ENCODE peak calls at places on chromosomes 4 and X, in eight cellular contexts. One of them, this sample, is unnamed. For H3K27me3, the result is how much of the 10 kb centered on the place peaks cover.

GRCh38 chr4:122775987-122776836 is 43.7 kb downstream of the BBS12 start:
- DNase-seq in aorta: no peak
- DNase-seq in GM23338: peak
- DNase-seq in neural progenitor cell: no peak
- DNase-seq in cardiac muscle cell: no peak
- DNase-seq in IMR-90: no peak
- DNase-seq in CD8-positive, alpha-beta T cell: no peak
- DNase-seq in BE2C: peak
- DNase-seq in this sample: no peak

GRCh38 chr4:54172156-54172555 is 56.9 kb upstream of the PDGFRA start:
- DNase-seq in BE2C: no peak
- DNase-seq in neural progenitor cell: no peak
- DNase-seq in GM23338: no peak
- DNase-seq in IMR-90: no peak
- DNase-seq in aorta: no peak
- DNase-seq in CD8-positive, alpha-beta T cell: no peak
- DNase-seq in cardiac muscle cell: no peak
- DNase-seq in this sample: no peak

GRCh38 chrX:1673337-1673736 is 58.5 kb downstream of the ASMT start:
- DNase-seq in aorta: no peak
- DNase-seq in IMR-90: no peak
- DNase-seq in neural progenitor cell: peak
- DNase-seq in GM23338: peak
- DNase-seq in BE2C: no peak
- DNase-seq in CD8-positive, alpha-beta T cell: peak
- DNase-seq in cardiac muscle cell: peak
- DNase-seq in this sample: peak

GRCh38 chr4:84215218-84215617 is 283.9 kb downstream of the NKX6-1 start:
- DNase-seq in neural progenitor cell: no peak
- DNase-seq in BE2C: no peak
- DNase-seq in IMR-90: no peak
- DNase-seq in GM23338: no peak
- DNase-seq in CD8-positive, alpha-beta T cell: no peak
- DNase-seq in aorta: no peak
- DNase-seq in cardiac muscle cell: no peak
- DNase-seq in this sample: no peak

GRCh38 chr4:159290321-159291030 is 187.6 kb downstream of the RAPGEF2 start:
- DNase-seq in CD8-positive, alpha-beta T cell: no peak
- DNase-seq in BE2C: no peak
- DNase-seq in aorta: no peak
- DNase-seq in cardiac muscle cell: no peak
- DNase-seq in neural progenitor cell: no peak
- DNase-seq in GM23338: no peak
- DNase-seq in IMR-90: peak
- DNase-seq in this sample: no peak

GRCh38 chrX:23548164-23548563 is 119.1 kb upstream of the PRDX4 start:
- DNase-seq in BE2C: no peak
- DNase-seq in aorta: no peak
- DNase-seq in neural progenitor cell: no peak
- DNase-seq in cardiac muscle cell: no peak
- DNase-seq in IMR-90: no peak
- DNase-seq in CD8-positive, alpha-beta T cell: no peak
- DNase-seq in GM23338: no peak
- DNase-seq in this sample: no peak

GRCh38 chr4:88963817-88964216 is 93.2 kb downstream of the FAM13A start:
- DNase-seq in CD8-positive, alpha-beta T cell: no peak
- DNase-seq in cardiac muscle cell: no peak
- DNase-seq in aorta: no peak
- DNase-seq in GM23338: peak
- DNase-seq in BE2C: no peak
- DNase-seq in neural progenitor cell: no peak
- DNase-seq in IMR-90: peak
- DNase-seq in this sample: no peak

GRCh38 chrX:10074241-10074941 is 82.4 kb upstream of the CLCN4 start:
- DNase-seq in BE2C: no peak
- DNase-seq in neural progenitor cell: no peak
- DNase-seq in cardiac muscle cell: no peak
- DNase-seq in CD8-positive, alpha-beta T cell: no peak
- DNase-seq in GM23338: no peak
- DNase-seq in aorta: no peak
- DNase-seq in IMR-90: no peak
- DNase-seq in this sample: no peak

GRCh38 chr4:829761-830655 is 4.1 kb upstream of the CPLX1 start:
- DNase-seq in BE2C: no peak
- DNase-seq in CD8-positive, alpha-beta T cell: no peak
- DNase-seq in aorta: peak
- DNase-seq in cardiac muscle cell: no peak
- DNase-seq in neural progenitor cell: no peak
- DNase-seq in IMR-90: no peak
- DNase-seq in GM23338: no peak
- DNase-seq in this sample: peak

GRCh38 chr4:148782284-148782683 is 340.1 kb upstream of the NR3C2 start:
- DNase-seq in aorta: no peak
- DNase-seq in CD8-positive, alpha-beta T cell: no peak
- DNase-seq in IMR-90: no peak
- DNase-seq in cardiac muscle cell: peak
- DNase-seq in BE2C: no peak
- DNase-seq in GM23338: peak
- DNase-seq in neural progenitor cell: peak
- DNase-seq in this sample: no peak

GRCh38 chr4:187268940-187269339 is 545.3 kb upstream of the FAT1 start:
- DNase-seq in CD8-positive, alpha-beta T cell: no peak
- DNase-seq in IMR-90: peak
- DNase-seq in aorta: no peak
- DNase-seq in GM23338: no peak
- DNase-seq in neural progenitor cell: no peak
- DNase-seq in BE2C: no peak
- DNase-seq in cardiac muscle cell: no peak
- DNase-seq in this sample: no peak

GRCh38 chrX:115017455-115017854 is at the start of gene IL13RA2:
- DNase-seq in neural progenitor cell: no peak
- DNase-seq in BE2C: peak
- DNase-seq in GM23338: peak
- DNase-seq in IMR-90: no peak
- DNase-seq in cardiac muscle cell: no peak
- DNase-seq in aorta: no peak
- DNase-seq in CD8-positive, alpha-beta T cell: no peak
- DNase-seq in this sample: no peak

GRCh38 chr4:187286536-187286935 is 562.9 kb upstream of the FAT1 start:
- DNase-seq in aorta: no peak
- DNase-seq in cardiac muscle cell: no peak
- DNase-seq in BE2C: no peak
- DNase-seq in IMR-90: peak
- DNase-seq in neural progenitor cell: no peak
- DNase-seq in GM23338: no peak
- DNase-seq in CD8-positive, alpha-beta T cell: no peak
- DNase-seq in this sample: no peak

DNA sequence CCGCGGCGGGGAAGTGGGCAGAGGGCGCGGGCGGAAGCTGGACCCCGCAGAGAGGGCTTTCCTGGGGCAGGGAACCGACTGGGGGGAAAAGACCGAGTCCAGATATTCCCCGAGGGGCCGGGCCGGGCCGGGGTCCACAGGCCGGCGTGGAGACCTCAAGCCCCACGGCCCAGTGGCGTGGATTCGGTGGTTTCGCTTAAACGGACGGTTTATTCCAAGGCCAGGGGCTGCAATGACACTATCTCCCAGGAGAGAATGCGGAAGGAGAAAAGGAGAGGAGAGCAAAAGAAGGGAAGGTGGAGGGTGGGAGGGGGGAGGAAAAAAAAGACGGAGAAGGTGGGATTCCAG is 10.8 kb downstream of the ARX start:
- DNase-seq in BE2C: no peak
- DNase-seq in CD8-positive, alpha-beta T cell: no peak
- DNase-seq in neural progenitor cell: no peak
- DNase-seq in aorta: no peak
- DNase-seq in GM23338: peak
- DNase-seq in IMR-90: no peak
- DNase-seq in cardiac muscle cell: no peak
- DNase-seq in this sample: no peak
- H3K27me3 ChIP-seq in BE2C: under half
- H3K27me3 ChIP-seq in CD8-positive, alpha-beta T cell: under half
- H3K27me3 ChIP-seq in neural progenitor cell: half or more
- H3K27me3 ChIP-seq in aorta: under half
- H3K27me3 ChIP-seq in GM23338: half or more
- H3K27me3 ChIP-seq in IMR-90: half or more
- H3K27me3 ChIP-seq in cardiac muscle cell: half or more
- H3K27me3 ChIP-seq in this sample: under half

GRCh38 chr4:3041192-3042142 is 32.9 kb downstream of the HTT-AS start:
- DNase-seq in CD8-positive, alpha-beta T cell: peak
- DNase-seq in IMR-90: peak
- DNase-seq in aorta: peak
- DNase-seq in BE2C: peak
- DNase-seq in GM23338: peak
- DNase-seq in neural progenitor cell: no peak
- DNase-seq in cardiac muscle cell: no peak
- DNase-seq in this sample: peak

GRCh38 chr4:3037957-3038451 is 36.3 kb downstream of the HTT-AS start:
- DNase-seq in cardiac muscle cell: peak
- DNase-seq in neural progenitor cell: no peak
- DNase-seq in aorta: no peak
- DNase-seq in GM23338: no peak
- DNase-seq in IMR-90: no peak
- DNase-seq in BE2C: no peak
- DNase-seq in CD8-positive, alpha-beta T cell: no peak
- DNase-seq in this sample: no peak

GRCh38 chr4:3040447-3041191 is 33.7 kb downstream of the HTT-AS start:
- DNase-seq in cardiac muscle cell: no peak
- DNase-seq in CD8-positive, alpha-beta T cell: no peak
- DNase-seq in GM23338: no peak
- DNase-seq in neural progenitor cell: no peak
- DNase-seq in BE2C: no peak
- DNase-seq in IMR-90: no peak
- DNase-seq in aorta: no peak
- DNase-seq in this sample: no peak

GRCh38 chr4:3042226-3042625 is 32.1 kb downstream of the HTT-AS start:
- DNase-seq in cardiac muscle cell: no peak
- DNase-seq in CD8-positive, alpha-beta T cell: no peak
- DNase-seq in neural progenitor cell: no peak
- DNase-seq in GM23338: no peak
- DNase-seq in BE2C: no peak
- DNase-seq in IMR-90: no peak
- DNase-seq in aorta: no peak
- DNase-seq in this sample: no peak

GRCh38 chr4:3039706-3040366 is 34.5 kb downstream of the HTT-AS start:
- DNase-seq in cardiac muscle cell: no peak
- DNase-seq in CD8-positive, alpha-beta T cell: no peak
- DNase-seq in neural progenitor cell: no peak
- DNase-seq in aorta: no peak
- DNase-seq in IMR-90: no peak
- DNase-seq in GM23338: no peak
- DNase-seq in BE2C: no peak
- DNase-seq in this sample: no peak
- H3K4me3 ChIP-seq in cardiac muscle cell: no peak
- H3K4me3 ChIP-seq in CD8-positive, alpha-beta T cell: no peak
- H3K4me3 ChIP-seq in neural progenitor cell: no peak
- H3K4me3 ChIP-seq in aorta: no peak
- H3K4me3 ChIP-seq in IMR-90: no peak
- H3K4me3 ChIP-seq in GM23338: no peak
- H3K4me3 ChIP-seq in BE2C: no peak
- H3K4me3 ChIP-seq in this sample: no peak

DNA sequence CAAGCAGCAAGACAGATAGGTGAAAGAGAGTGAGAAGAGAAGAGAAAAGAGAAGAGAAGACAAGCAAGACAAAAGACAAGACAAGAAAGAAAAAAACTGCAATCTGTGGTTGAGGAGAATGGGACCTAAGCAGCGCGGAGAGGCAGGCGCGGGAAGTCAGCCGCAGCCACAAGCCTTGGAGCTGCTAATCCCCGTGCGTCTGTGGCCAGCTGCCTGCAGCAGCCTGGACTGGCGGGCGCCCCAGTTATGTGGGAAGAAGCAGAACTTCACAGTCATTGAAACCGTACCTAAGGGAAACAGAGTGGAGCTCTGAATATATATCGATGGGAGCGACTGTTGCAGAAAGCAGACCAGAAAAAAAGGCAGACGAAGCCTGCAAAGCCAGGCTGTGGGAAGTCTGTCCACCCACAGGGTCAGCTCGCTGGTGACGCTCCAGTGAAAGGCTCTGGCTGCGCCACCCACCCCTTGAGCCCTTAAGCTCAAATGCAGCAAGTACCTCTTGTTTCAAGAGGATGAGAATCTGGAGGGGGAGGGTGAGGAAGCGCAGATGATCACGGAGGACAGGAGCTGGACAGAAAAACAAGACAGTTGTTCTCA is 24.8 kb downstream of the KCNE5 start:
- DNase-seq in CD8-positive, alpha-beta T cell: no peak
- DNase-seq in cardiac muscle cell: peak
- DNase-seq in IMR-90: no peak
- DNase-seq in neural progenitor cell: peak
- DNase-seq in BE2C: no peak
- DNase-seq in GM23338: peak
- DNase-seq in aorta: no peak
- DNase-seq in this sample: peak
- H3K27me3 ChIP-seq in CD8-positive, alpha-beta T cell: under half
- H3K27me3 ChIP-seq in cardiac muscle cell: under half
- H3K27me3 ChIP-seq in IMR-90: under half
- H3K27me3 ChIP-seq in neural progenitor cell: under half
- H3K27me3 ChIP-seq in BE2C: under half
- H3K27me3 ChIP-seq in GM23338: under half
- H3K27me3 ChIP-seq in aorta: under half
- H3K27me3 ChIP-seq in this sample: under half

GRCh38 chr4:173675446-173675845 is 145.4 kb upstream of the HAND2 start:
- DNase-seq in IMR-90: no peak
- DNase-seq in aorta: no peak
- DNase-seq in GM23338: no peak
- DNase-seq in CD8-positive, alpha-beta T cell: no peak
- DNase-seq in cardiac muscle cell: no peak
- DNase-seq in neural progenitor cell: no peak
- DNase-seq in BE2C: no peak
- DNase-seq in this sample: no peak
- H3K4me3 ChIP-seq in IMR-90: no peak
- H3K4me3 ChIP-seq in aorta: no peak
- H3K4me3 ChIP-seq in GM23338: no peak
- H3K4me3 ChIP-seq in CD8-positive, alpha-beta T cell: no peak
- H3K4me3 ChIP-seq in cardiac muscle cell: no peak
- H3K4me3 ChIP-seq in neural progenitor cell: no peak
- H3K4me3 ChIP-seq in BE2C: no peak
- H3K4me3 ChIP-seq in this sample: no peak

GRCh38 chrX:25014366-25014838 is 1.4 kb downstream of the ARX start:
- DNase-seq in neural progenitor cell: peak
- DNase-seq in GM23338: no peak
- DNase-seq in CD8-positive, alpha-beta T cell: no peak
- DNase-seq in aorta: no peak
- DNase-seq in BE2C: no peak
- DNase-seq in cardiac muscle cell: no peak
- DNase-seq in IMR-90: no peak
- DNase-seq in this sample: no peak

GRCh38 chrX:25012433-25012735 is 3.4 kb downstream of the ARX start:
- DNase-seq in GM23338: peak
- DNase-seq in IMR-90: no peak
- DNase-seq in aorta: no peak
- DNase-seq in neural progenitor cell: peak
- DNase-seq in cardiac muscle cell: peak
- DNase-seq in BE2C: no peak
- DNase-seq in CD8-positive, alpha-beta T cell: no peak
- DNase-seq in this sample: no peak

GRCh38 chrX:25015486-25016360 is at the start of gene ARX:
- DNase-seq in CD8-positive, alpha-beta T cell: no peak
- DNase-seq in cardiac muscle cell: peak
- DNase-seq in IMR-90: peak
- DNase-seq in GM23338: peak
- DNase-seq in BE2C: peak
- DNase-seq in aorta: peak
- DNase-seq in neural progenitor cell: peak
- DNase-seq in this sample: peak

GRCh38 chrX:25012793-25013592 is 2.8 kb downstream of the ARX start:
- DNase-seq in GM23338: no peak
- DNase-seq in neural progenitor cell: peak
- DNase-seq in CD8-positive, alpha-beta T cell: no peak
- DNase-seq in cardiac muscle cell: no peak
- DNase-seq in aorta: no peak
- DNase-seq in IMR-90: no peak
- DNase-seq in BE2C: no peak
- DNase-seq in this sample: no peak

GRCh38 chrX:25013593-25014365 is 2.0 kb downstream of the ARX start:
- DNase-seq in IMR-90: no peak
- DNase-seq in GM23338: no peak
- DNase-seq in CD8-positive, alpha-beta T cell: no peak
- DNase-seq in cardiac muscle cell: no peak
- DNase-seq in BE2C: no peak
- DNase-seq in aorta: no peak
- DNase-seq in neural progenitor cell: peak
- DNase-seq in this sample: no peak
- H3K27me3 ChIP-seq in IMR-90: half or more
- H3K27me3 ChIP-seq in GM23338: half or more
- H3K27me3 ChIP-seq in CD8-positive, alpha-beta T cell: under half
- H3K27me3 ChIP-seq in cardiac muscle cell: half or more
- H3K27me3 ChIP-seq in BE2C: half or more
- H3K27me3 ChIP-seq in aorta: under half
- H3K27me3 ChIP-seq in neural progenitor cell: half or more
- H3K27me3 ChIP-seq in this sample: half or more

This sample was measured in upper lobe of right lung.